ENCODE peak calls at places on chromosomes 2 and 18, in five cellular contexts. One of them, this sample, is unnamed. For H3K4me1, the result is how much of the 10 kb centered on the place peaks cover.

GRCh38 chr2:110871637-110872036 is 139.3 kb downstream of the ACOXL start:
- DNase-seq in tibial nerve: no peak
- DNase-seq in PC-9: no peak
- DNase-seq in endothelial cell of umbilical vein: no peak
- DNase-seq in K562: no peak
- DNase-seq in this sample: no peak

GRCh38 chr2:226839960-226840359 is 4.1 kb downstream of the RHBDD1 start:
- DNase-seq in K562: no peak
- DNase-seq in tibial nerve: no peak
- DNase-seq in PC-9: no peak
- DNase-seq in endothelial cell of umbilical vein: no peak
- DNase-seq in this sample: no peak

GRCh38 chr2:132668189-132668833 is 1.7 kb downstream of the LYPD1 start:
- DNase-seq in endothelial cell of umbilical vein: peak
- DNase-seq in K562: no peak
- DNase-seq in PC-9: no peak
- DNase-seq in tibial nerve: no peak
- DNase-seq in this sample: peak

GRCh38 chr18:22551536-22552151 is 133.9 kb upstream of the CTAGE1 start:
- DNase-seq in endothelial cell of umbilical vein: peak
- DNase-seq in K562: no peak
- DNase-seq in PC-9: peak
- DNase-seq in tibial nerve: no peak
- DNase-seq in this sample: no peak

GRCh38 chr2:45874324-45874723 is 222.8 kb downstream of the PRKCE start:
- DNase-seq in K562: no peak
- DNase-seq in endothelial cell of umbilical vein: no peak
- DNase-seq in tibial nerve: peak
- DNase-seq in PC-9: no peak
- DNase-seq in this sample: no peak

GRCh38 chr2:35293261-35293660 is 1062.3 kb upstream of the CRIM1 start:
- DNase-seq in tibial nerve: no peak
- DNase-seq in PC-9: no peak
- DNase-seq in K562: no peak
- DNase-seq in endothelial cell of umbilical vein: no peak
- DNase-seq in this sample: no peak

GRCh38 chr18:11884396-11885030 is 23.6 kb downstream of the MPPE1 start:
- DNase-seq in K562: no peak
- DNase-seq in PC-9: no peak
- DNase-seq in endothelial cell of umbilical vein: no peak
- DNase-seq in tibial nerve: no peak
- DNase-seq in this sample: no peak

GRCh38 chr2:161104054-161104553 is 56.1 kb upstream of the TANK start:
- DNase-seq in PC-9: no peak
- DNase-seq in endothelial cell of umbilical vein: no peak
- DNase-seq in tibial nerve: no peak
- DNase-seq in K562: no peak
- DNase-seq in this sample: no peak

GRCh38 chr18:46754661-46755292 is 2.1 kb downstream of the ST8SIA5 start:
- DNase-seq in endothelial cell of umbilical vein: no peak
- DNase-seq in PC-9: no peak
- DNase-seq in tibial nerve: no peak
- DNase-seq in K562: no peak
- DNase-seq in this sample: no peak

GRCh38 chr2:217551229-217551909 is 451.4 kb downstream of the TNS1 start:
- DNase-seq in PC-9: peak
- DNase-seq in K562: no peak
- DNase-seq in tibial nerve: no peak
- DNase-seq in endothelial cell of umbilical vein: no peak
- DNase-seq in this sample: no peak

DNA sequence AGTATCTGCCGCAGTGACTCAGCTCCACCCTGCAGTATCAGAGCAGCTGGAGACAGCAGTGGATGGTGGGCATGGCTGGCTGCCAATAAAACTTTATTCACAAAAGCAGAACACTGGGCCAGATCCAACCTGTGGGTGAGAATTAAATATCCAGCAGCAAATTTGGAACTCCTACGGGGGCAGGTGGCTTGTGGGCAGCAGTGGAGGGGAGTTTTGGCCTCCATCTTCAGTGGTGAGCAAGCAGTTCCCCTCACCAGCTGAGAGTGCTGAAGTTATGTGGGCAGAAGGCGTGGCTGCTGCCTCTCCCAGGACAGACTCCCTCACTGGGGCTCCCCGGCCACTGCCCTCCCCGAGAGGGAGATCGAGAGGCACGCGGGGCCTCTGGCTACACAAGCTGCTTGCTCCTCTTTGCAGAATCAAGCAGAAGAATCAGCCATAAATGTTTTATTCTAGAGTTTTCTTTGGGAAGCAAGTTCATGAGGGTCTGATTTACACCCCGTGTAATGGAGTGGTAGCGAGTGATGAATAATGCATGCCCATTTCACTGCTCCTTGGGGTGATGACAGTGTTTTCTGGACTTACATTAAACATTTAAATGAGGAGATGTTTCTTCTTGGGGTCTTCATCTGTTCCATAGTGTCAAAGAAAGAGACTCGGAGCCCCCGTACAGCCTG is 204.3 kb downstream of the SEPTIN10 start:
- DNase-seq in endothelial cell of umbilical vein: no peak
- DNase-seq in tibial nerve: no peak
- DNase-seq in K562: no peak
- DNase-seq in PC-9: peak
- DNase-seq in this sample: no peak
- H3K27ac ChIP-seq in endothelial cell of umbilical vein: no peak
- H3K27ac ChIP-seq in tibial nerve: no peak
- H3K27ac ChIP-seq in K562: no peak
- H3K27ac ChIP-seq in PC-9: no peak
- H3K27ac ChIP-seq in this sample: no peak

DNA sequence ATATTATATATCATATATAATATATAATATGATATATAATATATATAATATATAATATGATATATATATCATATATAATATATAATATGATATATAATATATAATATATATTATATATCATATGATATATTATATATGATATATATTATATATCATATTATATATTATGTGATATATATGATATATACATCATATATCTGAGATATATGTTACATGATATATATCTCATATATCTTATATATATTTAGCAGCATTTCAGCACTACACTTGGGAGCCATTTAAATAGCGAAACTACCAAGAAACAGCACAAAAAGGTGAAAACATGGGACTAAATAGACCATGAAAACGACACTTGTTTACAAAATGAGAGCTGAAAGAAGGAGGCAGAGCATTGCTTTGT is 37.3 kb downstream of the KCMF1 start:
- DNase-seq in K562: no peak
- DNase-seq in PC-9: no peak
- DNase-seq in tibial nerve: no peak
- DNase-seq in endothelial cell of umbilical vein: no peak
- DNase-seq in this sample: no peak
- H3K4me1 ChIP-seq in K562: under half
- H3K4me1 ChIP-seq in PC-9: under half
- H3K4me1 ChIP-seq in tibial nerve: under half
- H3K4me1 ChIP-seq in endothelial cell of umbilical vein: under half
- H3K4me1 ChIP-seq in this sample: under half

GRCh38 chr2:98606431-98606830 is 1.9 kb downstream of the COA5 start:
- DNase-seq in K562: no peak
- DNase-seq in tibial nerve: no peak
- DNase-seq in PC-9: no peak
- DNase-seq in endothelial cell of umbilical vein: no peak
- DNase-seq in this sample: no peak

GRCh38 chr2:98607741-98608117 is 583 bp downstream of the COA5 start:
- DNase-seq in tibial nerve: no peak
- DNase-seq in PC-9: no peak
- DNase-seq in K562: no peak
- DNase-seq in endothelial cell of umbilical vein: no peak
- DNase-seq in this sample: no peak

GRCh38 chr2:98607104-98607503 is 1.2 kb downstream of the COA5 start:
- DNase-seq in PC-9: no peak
- DNase-seq in endothelial cell of umbilical vein: no peak
- DNase-seq in tibial nerve: no peak
- DNase-seq in K562: no peak
- DNase-seq in this sample: no peak

GRCh38 chr2:98608962-98609604 is 694 bp downstream of the UNC50 start:
- DNase-seq in tibial nerve: no peak
- DNase-seq in endothelial cell of umbilical vein: peak
- DNase-seq in PC-9: peak
- DNase-seq in K562: peak
- DNase-seq in this sample: peak

DNA sequence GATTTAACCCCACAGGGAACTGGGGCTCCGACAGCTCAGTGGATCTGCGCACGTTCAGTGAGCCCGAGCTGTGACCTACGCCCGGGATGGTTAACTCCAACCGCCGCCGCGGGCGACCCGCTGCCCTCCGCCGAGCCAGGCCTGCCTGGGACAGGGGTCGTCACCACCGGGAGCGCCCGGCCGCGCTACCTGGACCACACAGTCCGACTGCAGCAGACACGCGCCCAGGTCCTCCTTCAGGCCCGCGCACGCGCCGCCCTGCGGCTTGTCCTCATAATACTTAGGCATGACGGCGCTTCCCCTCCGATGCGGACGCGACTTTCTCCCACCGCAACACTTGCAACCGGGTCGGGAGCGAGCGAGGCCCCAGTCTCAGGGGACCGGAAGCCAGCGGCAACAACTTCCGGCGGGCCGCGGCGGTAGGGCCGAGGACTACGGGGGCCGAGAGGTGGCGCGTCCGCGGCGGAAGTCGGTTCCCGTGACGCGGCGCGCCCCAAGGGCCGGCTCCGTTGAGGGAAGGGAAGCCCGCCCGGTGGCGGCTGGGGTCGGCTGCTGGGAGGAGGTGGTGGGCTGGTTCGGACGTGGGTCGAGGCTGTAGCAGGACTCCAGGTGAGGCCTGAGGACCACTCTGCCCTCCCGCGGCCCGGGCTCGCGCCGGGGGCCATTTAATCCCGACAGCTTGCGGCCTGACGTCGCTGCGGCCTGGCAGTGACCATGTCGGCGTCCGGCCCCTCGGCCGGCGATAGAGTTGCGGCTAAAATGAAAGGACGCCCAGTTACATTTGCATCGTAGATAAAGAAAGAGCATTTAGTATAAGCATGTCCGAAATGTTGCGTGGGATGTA is at the start of the genes COA5 and UNC50:
- DNase-seq in endothelial cell of umbilical vein: peak
- DNase-seq in K562: peak
- DNase-seq in tibial nerve: peak
- DNase-seq in PC-9: peak
- DNase-seq in this sample: peak
- TF ChIP-seq CTCF in endothelial cell of umbilical vein: no peak
- TF ChIP-seq CTCF in K562: peak
- TF ChIP-seq CTCF in tibial nerve: peak
- TF ChIP-seq CTCF in PC-9: peak
- TF ChIP-seq CTCF in this sample: no peak

DNA sequence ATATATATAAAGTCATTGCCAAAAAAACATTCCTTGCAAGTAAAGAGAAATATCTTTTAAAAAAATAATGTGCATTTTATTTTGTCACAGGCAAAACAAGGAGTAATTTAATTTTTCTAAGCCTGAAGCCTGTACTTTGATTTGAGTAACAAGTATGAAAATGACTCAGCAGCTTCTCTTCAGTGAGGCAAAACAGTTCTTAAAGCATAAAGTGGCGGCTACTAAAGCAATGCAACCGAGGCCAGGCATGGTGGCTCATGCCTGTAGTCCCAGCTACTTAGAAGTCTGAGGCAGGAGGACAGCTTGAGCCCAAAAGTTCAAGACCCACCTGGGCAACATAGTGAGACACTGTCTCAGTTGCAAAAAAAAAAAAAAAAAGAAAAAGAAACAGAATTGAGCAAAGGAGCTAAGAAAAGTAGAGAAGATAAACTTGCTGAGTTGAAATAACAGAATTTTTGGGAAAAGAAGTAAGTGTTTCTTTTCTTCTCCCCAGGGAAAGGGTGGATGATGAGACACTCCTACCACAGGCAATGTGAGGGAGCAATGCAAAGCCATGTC is 29.6 kb downstream of the DOK1 start:
- DNase-seq in K562: no peak
- DNase-seq in tibial nerve: no peak
- DNase-seq in PC-9: no peak
- DNase-seq in endothelial cell of umbilical vein: no peak
- DNase-seq in this sample: no peak
- H3K27ac ChIP-seq in K562: peak
- H3K27ac ChIP-seq in tibial nerve: peak
- H3K27ac ChIP-seq in PC-9: no peak
- H3K27ac ChIP-seq in endothelial cell of umbilical vein: no peak
- H3K27ac ChIP-seq in this sample: peak

DNA sequence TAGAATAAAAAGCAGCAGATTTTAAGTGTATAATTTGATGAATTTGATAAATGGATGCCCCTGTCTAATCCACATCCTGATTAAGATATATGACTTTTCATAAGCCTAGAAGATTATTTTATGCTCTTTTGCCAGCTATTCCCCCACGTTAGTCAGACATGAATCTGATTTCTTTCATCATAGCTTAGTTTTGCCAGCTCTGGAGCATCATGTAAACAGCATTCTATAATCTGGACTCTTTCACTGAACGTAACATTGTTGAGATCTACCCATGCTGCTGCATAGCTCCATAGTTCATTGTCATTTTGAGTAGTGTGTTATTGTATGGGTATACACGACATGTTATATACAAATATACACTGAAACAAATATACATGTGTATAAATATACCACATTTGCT is 676.7 kb upstream of the RAB6C start:
- DNase-seq in tibial nerve: no peak
- DNase-seq in PC-9: no peak
- DNase-seq in K562: no peak
- DNase-seq in endothelial cell of umbilical vein: no peak
- DNase-seq in this sample: no peak
- H3K4me1 ChIP-seq in tibial nerve: under half
- H3K4me1 ChIP-seq in PC-9: under half
- H3K4me1 ChIP-seq in K562: under half
- H3K4me1 ChIP-seq in endothelial cell of umbilical vein: under half
- H3K4me1 ChIP-seq in this sample: under half